ENCODE peak calls at places on chromosomes 3 and 15, in six cellular contexts. V is heart left ventricle; N is CD4-positive, alpha-beta memory T cell; L is Peyer's patch; K is body of pancreas; W is IMR-90. T is an unnamed sample.

GRCh38 chr15:32736351-32737061 is 18.7 kb downstream of the GREM1 start:
- DNase-seq in V (no peak), N (no peak), L (no peak), K (no peak), W (peak; percentile 58), T (no peak)

GRCh38 chr3:30347679-30348216 is 258.7 kb upstream of the TGFBR2 start:
- DNase-seq in V (no peak), N (peak; percentile 19), L (no peak), K (no peak), W (peak; percentile 92), T (no peak)

GRCh38 chr3:77248420-77248819 is 208.5 kb downstream of the ROBO2 start:
- DNase-seq in V (no peak), N (no peak), L (no peak), K (no peak), W (no peak), T (no peak)

GRCh38 chr3:16415911-16416310 is 97.6 kb downstream of the RFTN1 start:
- DNase-seq in V (no peak), N (no peak), L (no peak), K (no peak), W (no peak), T (no peak)

GRCh38 chr15:45378913-45379262 is 544 bp upstream of the GATM start:
- DNase-seq in V (peak; percentile 39), N (no peak), L (no peak), K (peak; percentile 91), W (no peak), T (no peak)

GRCh38 chr3:150890320-150890719 is 14.9 kb downstream of the MINDY4B start:
- DNase-seq in V (no peak), N (no peak), L (no peak), K (no peak), W (peak; percentile 46), T (no peak)

GRCh38 chr3:141067559-141067958 is 16.4 kb downstream of the SPSB4 start:
- DNase-seq in V (no peak), N (no peak), L (no peak), K (no peak), W (no peak), T (no peak)

GRCh38 chr15:92801774-92802464 is 98.2 kb upstream of the CHD2 start:
- DNase-seq in V (peak; percentile 78), N (no peak), L (no peak), K (peak; percentile 64), W (peak; percentile 94), T (no peak)

GRCh38 chr15:27906802-27907201 is 192.3 kb downstream of the OCA2 start:
- DNase-seq in V (no peak), N (no peak), L (no peak), K (no peak), W (no peak), T (no peak)

GRCh38 chr3:23810342-23811116 is 4.8 kb downstream of the UBE2E1 start:
- DNase-seq in V (peak; percentile 71), N (peak; percentile 28), L (peak; percentile 66), K (peak; percentile 43), W (no peak), T (peak; percentile 45)

GRCh38 chr3:157614896-157615295 is 111.7 kb upstream of the VEPH1 start:
- DNase-seq in V (no peak), N (no peak), L (no peak), K (no peak), W (no peak), T (no peak)

GRCh38 chr15:33194704-33195261 is at the start of gene FMN1:
- DNase-seq in V (peak; percentile 95), N (peak; percentile 87), L (peak; percentile 73), K (peak; percentile 96), W (peak; percentile 84), T (peak; percentile 81)

GRCh38 chr3:4765212-4765611 is 214.0 kb upstream of the BHLHE40 start:
- DNase-seq in V (no peak), N (no peak), L (no peak), K (no peak), W (no peak), T (no peak)

GRCh38 chr3:8509961-8510360 is 8.3 kb downstream of the LMCD1 start:
- DNase-seq in V (no peak), N (no peak), L (no peak), K (no peak), W (peak; percentile 98), T (no peak)

GRCh38 chr3:167051421-167051820 is 328.7 kb downstream of the ZBBX start:
- DNase-seq in V (no peak), N (no peak), L (no peak), K (no peak), W (no peak), T (no peak)

GRCh38 chr3:73080201-73080966 is 18.9 kb downstream of the EBLN2 start:
- DNase-seq in V (no peak), N (no peak), L (no peak), K (no peak), W (no peak), T (no peak)

GRCh38 chr3:122961146-122961545 is 66.4 kb downstream of the SEMA5B start:
- DNase-seq in V (no peak), N (no peak), L (no peak), K (no peak), W (peak; percentile 11), T (no peak)
- H3K27ac ChIP-seq in V (no peak overlapping the region), N (no peak overlapping the region), L (no peak overlapping the region), K (no peak overlapping the region), W (no peak overlapping the region), T (no peak overlapping the region)

GRCh38 chr3:53826048-53826447 is 20.2 kb downstream of the CHDH start:
- DNase-seq in V (no peak), N (no peak), L (no peak), K (no peak), W (peak; percentile 6), T (no peak)
- H3K4me1 ChIP-seq in V (no peaks in the 10 kb centered on the region), N (no peaks in the 10 kb centered on the region), L (no peaks in the 10 kb centered on the region), K (peaks cover 9% of the 10 kb centered on the region), W (no peaks in the 10 kb centered on the region), T (no peaks in the 10 kb centered on the region)

GRCh38 chr15:78338756-78339155 is 1.4 kb upstream of the CRABP1 start:
- DNase-seq in V (no peak), N (no peak), L (no peak), K (no peak), W (no peak), T (no peak)

GRCh38 chr15:78339559-78339958 is 594 bp upstream of the CRABP1 start:
- DNase-seq in V (no peak), N (no peak), L (no peak), K (no peak), W (no peak), T (no peak)

GRCh38 chr15:78341057-78341763 is 1.1 kb downstream of the CRABP1 start:
- DNase-seq in V (no peak), N (no peak), L (no peak), K (no peak), W (no peak), T (no peak)

GRCh38 chr15:78343431-78343830 is 3.3 kb downstream of the CRABP1 start:
- DNase-seq in V (no peak), N (no peak), L (no peak), K (no peak), W (no peak), T (no peak)

GRCh38 chr15:78340243-78341056 is at the start of gene CRABP1:
- DNase-seq in V (no peak), N (no peak), L (no peak), K (no peak), W (no peak), T (no peak)
- H3K27ac ChIP-seq in V (no peak within 1 kb of the TSS), N (no peak within 1 kb of the TSS), L (no peak within 1 kb of the TSS), K (no peak within 1 kb of the TSS), W (no peak within 1 kb of the TSS), T (no peak within 1 kb of the TSS)

GRCh38 chr15:70199124-70199482 is 101.4 kb upstream of the TLE3 start:
- DNase-seq in V (no peak), N (no peak), L (no peak), K (no peak), W (no peak), T (no peak)

GRCh38 chr15:70200003-70200410 is 102.3 kb upstream of the TLE3 start:
- DNase-seq in V (no peak), N (no peak), L (no peak), K (no peak), W (no peak), T (no peak)

GRCh38 chr15:70198441-70199123 is 100.9 kb upstream of the TLE3 start:
- DNase-seq in V (no peak), N (no peak), L (no peak), K (no peak), W (no peak), T (no peak)

GRCh38 chr15:70200511-70200991 is 102.8 kb upstream of the TLE3 start:
- DNase-seq in V (no peak), N (no peak), L (no peak), K (no peak), W (no peak), T (no peak)

GRCh38 chr15:70199601-70200000 is 101.9 kb upstream of the TLE3 start:
- DNase-seq in V (no peak), N (no peak), L (no peak), K (no peak), W (no peak), T (no peak)
- H3K4me1 ChIP-seq in V (no peaks in the 10 kb centered on the region), N (peaks cover 9% of the 10 kb centered on the region), L (peaks cover 6% of the 10 kb centered on the region), K (peaks cover 21% of the 10 kb centered on the region), W (peaks cover 14% of the 10 kb centered on the region), T (no peaks in the 10 kb centered on the region)

GRCh38 chr3:178835033-178835432 is 236.6 kb downstream of the ZMAT3 start:
- DNase-seq in V (no peak), N (no peak), L (no peak), K (no peak), W (no peak), T (no peak)

GRCh38 chr3:178845446-178846118 is 226.0 kb downstream of the ZMAT3 start:
- DNase-seq in V (no peak), N (no peak), L (no peak), K (no peak), W (no peak), T (no peak)

GRCh38 chr3:178840586-178840985 is 231.0 kb downstream of the ZMAT3 start:
- DNase-seq in V (no peak), N (no peak), L (no peak), K (no peak), W (no peak), T (no peak)

DNA sequence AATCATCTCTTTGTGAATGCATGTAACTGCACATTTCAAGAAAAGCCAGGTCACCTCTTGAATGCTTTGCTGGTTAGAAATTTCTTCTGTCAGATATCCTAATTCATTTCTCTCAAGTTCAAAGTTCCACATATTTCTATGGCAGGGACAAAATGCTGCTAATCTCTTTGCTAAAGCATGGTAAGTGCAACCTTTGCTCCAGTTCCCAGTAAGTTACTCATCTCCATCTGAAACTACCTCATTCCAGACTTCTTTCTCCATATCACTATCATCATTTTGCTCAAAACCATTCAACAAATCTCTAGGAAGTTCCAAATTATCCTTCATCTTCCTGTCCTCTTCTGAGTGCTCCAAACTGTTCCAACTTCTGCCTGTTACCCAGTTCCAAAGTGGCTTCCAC is 230.6 kb downstream of the ZMAT3 start:
- DNase-seq in V (no peak), N (no peak), L (no peak), K (no peak), W (no peak), T (no peak)
- H3K27ac ChIP-seq in V (no peak overlapping the region), N (no peak overlapping the region), L (no peak overlapping the region), K (no peak overlapping the region), W (no peak overlapping the region), T (no peak overlapping the region)

GRCh38 chr15:39359736-39360135 is 221.1 kb upstream of the THBS1 start:
- DNase-seq in V (no peak), N (no peak), L (no peak), K (no peak), W (no peak), T (no peak)
- H3K4me1 ChIP-seq in V (peaks cover 14% of the 10 kb centered on the region), N (no peaks in the 10 kb centered on the region), L (no peaks in the 10 kb centered on the region), K (peaks cover 30% of the 10 kb centered on the region), W (peaks cover 22% of the 10 kb centered on the region), T (no peaks in the 10 kb centered on the region)

GRCh38 chr3:172710709-172711456 is at the start of gene NCEH1:
- DNase-seq in V (peak; percentile 94), N (peak; percentile 64), L (peak; percentile 89), K (peak; percentile 96), W (peak; percentile 99), T (peak; percentile 53)
- H3K27ac ChIP-seq in V (peak within 1 kb of the TSS; percentile 82), N (peak within 1 kb of the TSS; percentile 37), L (peak within 1 kb of the TSS; percentile 92), K (peak within 1 kb of the TSS; percentile 87), W (peak within 1 kb of the TSS; percentile 88), T (peak within 1 kb of the TSS; percentile 49)